ENCODE peak calls at places on chromosomes 11 and 22, in nine cellular contexts. B is body of pancreas; C is ovary; W is cardiac fibroblast; H is BJ; Y is brain microvascular endothelial cell; Q is fibroblast of lung; D is CD8-positive, alpha-beta T cell; O is PC-9. R is an unnamed sample.

GRCh38 chr11:119759324-119759723 is 30.3 kb upstream of the NECTIN1 start:
- DNase-seq in H (no peak), Y (peak), C (no peak), D (no peak), O (peak), Q (peak), B (no peak), W (peak), R (peak)

GRCh38 chr11:45665206-45665932 is at the start of gene CHST1:
- DNase-seq in Q (no peak), B (peak), C (peak), Y (no peak), D (no peak), W (peak), O (peak), H (no peak), R (no peak)

GRCh38 chr11:68677432-68677831 is 6.9 kb upstream of the GAL start:
- DNase-seq in Q (peak), Y (peak), O (peak), H (peak), C (no peak), W (peak), D (no peak), B (peak), R (peak)

GRCh38 chr11:119518746-119519382 is 95.9 kb upstream of the THY1 start:
- DNase-seq in W (peak), O (peak), Y (peak), B (no peak), H (no peak), D (no peak), C (no peak), Q (peak), R (peak)

GRCh38 chr11:47148903-47149535 is 27.7 kb downstream of the ARFGAP2 start:
- DNase-seq in Q (peak), O (no peak), H (no peak), Y (no peak), W (peak), B (peak), D (no peak), C (peak), R (peak)

GRCh38 chr11:17646451-17647145 is 72.8 kb upstream of the MYOD1 start:
- DNase-seq in W (no peak), O (no peak), C (no peak), H (no peak), Y (no peak), B (no peak), Q (no peak), D (no peak), R (no peak)

GRCh38 chr11:125091877-125092664 is 19.4 kb downstream of the TMEM218 start:
- DNase-seq in W (no peak), O (no peak), B (no peak), C (peak), D (peak), H (no peak), Y (no peak), Q (no peak), R (no peak)

GRCh38 chr11:126702987-126703386 is 297.6 kb downstream of the KIRREL3 start:
- DNase-seq in Q (no peak), D (no peak), O (no peak), H (no peak), C (no peak), B (peak), W (no peak), Y (no peak), R (no peak)

GRCh38 chr11:89177691-89178231 is at the start of gene TYR:
- DNase-seq in D (no peak), B (no peak), C (no peak), Q (no peak), O (no peak), H (no peak), Y (no peak), W (no peak), R (no peak)

GRCh38 chr11:35721576-35722341 is 59.2 kb downstream of the TRIM44 start:
- DNase-seq in Q (no peak), H (no peak), W (no peak), O (no peak), Y (no peak), D (no peak), C (no peak), B (no peak), R (no peak)

GRCh38 chr11:110177057-110177397 is 83.8 kb downstream of the ZC3H12C start:
- DNase-seq in H (no peak), C (no peak), W (no peak), Y (no peak), Q (no peak), D (no peak), B (no peak), O (no peak), R (no peak)

GRCh38 chr22:24968066-24968561 is 15.6 kb downstream of the KIAA1671 start:
- DNase-seq in B (no peak), Y (no peak), D (no peak), W (no peak), Q (no peak), O (peak), H (no peak), C (no peak), R (peak)

GRCh38 chr11:17354070-17354924 is 2.7 kb downstream of the NCR3LG1 start:
- DNase-seq in O (peak), W (peak), D (peak), C (no peak), H (peak), Y (peak), B (peak), Q (peak), R (peak)

GRCh38 chr11:12200359-12201015 is 90.1 kb downstream of the MICAL2 start:
- DNase-seq in H (peak), O (peak), B (peak), C (peak), D (no peak), Q (peak), Y (peak), W (peak), R (peak)

GRCh38 chr11:130655308-130655707 is 206.9 kb downstream of the ADAMTS15 start:
- DNase-seq in H (no peak), W (no peak), O (no peak), Q (no peak), D (no peak), Y (no peak), C (no peak), B (no peak), R (no peak)

GRCh38 chr11:64562723-64563351 is 28.2 kb upstream of the SLC22A12 start:
- DNase-seq in B (no peak), W (no peak), Q (no peak), D (no peak), O (no peak), C (no peak), Y (no peak), H (no peak), R (no peak)

GRCh38 chr11:62013266-62014157 is 46.1 kb upstream of the FTH1 start:
- DNase-seq in O (peak), W (peak), H (no peak), C (no peak), D (no peak), Y (no peak), Q (no peak), B (no peak), R (peak)

GRCh38 chr11:107591098-107591445 is at the start of gene ELMOD1:
- DNase-seq in H (no peak), Q (peak), O (peak), D (no peak), B (peak), C (peak), Y (peak), W (peak), R (peak)

GRCh38 chr11:46388619-46389449 is 2.7 kb downstream of the CHRM4 start:
- DNase-seq in Y (no peak), C (no peak), O (no peak), H (no peak), W (no peak), Q (no peak), B (no peak), D (no peak), R (no peak)

GRCh38 chr11:20991471-20991870 is 322.1 kb downstream of the NELL1 start:
- DNase-seq in C (no peak), O (no peak), W (no peak), B (no peak), Q (no peak), H (no peak), Y (no peak), D (no peak), R (no peak)

GRCh38 chr11:22456993-22457748 is 119.0 kb downstream of the SLC17A6 start:
- DNase-seq in Y (no peak), W (no peak), B (peak), C (no peak), Q (no peak), O (peak), H (no peak), D (no peak), R (no peak)

GRCh38 chr11:123062892-123063395 is 1.0 kb upstream of the HSPA8 start:
- DNase-seq in B (no peak), D (no peak), C (no peak), Y (peak), Q (no peak), H (no peak), W (peak), O (no peak), R (peak)

GRCh38 chr11:116065986-116066385 is 561.8 kb upstream of the CADM1 start:
- DNase-seq in Q (no peak), B (no peak), Y (no peak), C (no peak), W (no peak), O (no peak), H (no peak), D (no peak), R (no peak)

GRCh38 chr22:28542980-28543621 is 136.5 kb downstream of the TTC28 start:
- DNase-seq in Y (no peak), H (no peak), W (no peak), Q (no peak), O (no peak), D (no peak), B (no peak), C (no peak), R (no peak)

GRCh38 chr11:2934057-2934550 is 4.9 kb upstream of the PHLDA2 start:
- DNase-seq in H (no peak), Q (no peak), Y (no peak), C (no peak), D (no peak), B (no peak), O (no peak), W (no peak), R (no peak)

GRCh38 chr22:45478108-45478771 is 24.4 kb upstream of the FBLN1 start:
- DNase-seq in D (no peak), O (peak), C (peak), W (peak), B (no peak), H (peak), Y (peak), Q (peak), R (peak)

GRCh38 chr11:69157156-69157821 is 1.6 kb downstream of the SMIM38 start:
- DNase-seq in O (no peak), D (no peak), H (no peak), C (no peak), W (peak), Q (peak), Y (no peak), B (peak), R (peak)

GRCh38 chr11:35798983-35799382 is 136.4 kb downstream of the TRIM44 start:
- DNase-seq in O (no peak), C (no peak), Y (no peak), W (no peak), Q (no peak), D (no peak), B (peak), H (no peak), R (no peak)

GRCh38 chr11:57491371-57492061 is 24.0 kb downstream of the SLC43A1 start:
- DNase-seq in H (no peak), C (no peak), B (peak), W (peak), D (peak), Y (peak), Q (peak), O (no peak), R (no peak)

GRCh38 chr22:37486224-37486845 is at the start of gene MFNG:
- DNase-seq in D (peak), B (peak), O (no peak), C (peak), H (no peak), W (peak), Q (peak), Y (no peak), R (no peak)
- TF ChIP-seq CTCF in D (no peak), B (no peak), O (no peak), C (no peak), H (peak), W (no peak), Q (no peak), Y (peak), R (no peak)

GRCh38 chr11:85827768-85828639 is 17.1 kb upstream of the SYTL2 start:
- DNase-seq in W (peak), O (peak), Q (peak), D (no peak), B (no peak), Y (peak), H (peak), C (no peak), R (peak)
- H3K4me3 ChIP-seq in W (no peak), O (peak), Q (no peak), D (no peak), B (no peak), Y (no peak), H (no peak), C (no peak), R (no peak)

GRCh38 chr11:32333335-32333991 is 101.9 kb downstream of the WT1 start:
- DNase-seq in W (peak), H (no peak), Y (peak), B (peak), C (peak), O (no peak), Q (peak), D (no peak), R (peak)
- TF ChIP-seq CTCF in W (peak), H (peak), Y (peak), B (peak), C (no peak), O (no peak), Q (peak), D (no peak), R (peak)

DNA sequence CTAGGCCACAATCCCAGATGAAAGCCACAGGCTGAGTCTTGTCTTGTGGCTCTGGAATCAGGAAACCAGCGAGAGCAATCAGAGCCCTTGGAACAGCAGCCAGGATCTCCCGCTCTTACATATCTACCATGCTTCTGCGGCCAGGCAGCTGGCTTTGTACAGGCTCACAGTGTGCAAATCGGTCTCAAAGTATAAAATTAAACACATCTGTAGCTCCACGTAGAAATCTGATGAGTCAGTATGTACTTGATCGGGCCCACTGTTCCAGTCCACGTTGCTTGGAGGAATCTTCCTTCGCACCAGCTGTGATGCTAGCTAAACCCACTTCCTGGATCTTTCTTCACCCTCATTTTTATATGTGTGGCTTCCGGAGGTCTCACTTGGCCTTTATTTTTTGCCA is 92.2 kb downstream of the SPON1 start:
- DNase-seq in H (peak), Y (no peak), O (no peak), W (peak), Q (peak), B (peak), C (no peak), D (no peak), R (peak)
- H3K4me3 ChIP-seq in H (no peak), Y (no peak), O (no peak), W (no peak), Q (no peak), B (no peak), C (no peak), D (no peak), R (no peak)

GRCh38 chr11:85540635-85541034 is 86.5 kb downstream of the DLG2 start:
- DNase-seq in D (no peak), O (no peak), H (no peak), W (no peak), Q (no peak), C (peak), Y (no peak), B (no peak), R (no peak)
- TF ChIP-seq CTCF in D (no peak), O (no peak), H (no peak), W (no peak), Q (no peak), C (no peak), Y (peak), B (no peak), R (no peak)

GRCh38 chr11:316891-317291 is 3.1 kb downstream of the IFITM1 start:
- DNase-seq in Y (no peak), Q (no peak), H (no peak), W (no peak), D (no peak), C (no peak), B (no peak), O (no peak), R (no peak)
- H3K4me3 ChIP-seq in Y (no peak), Q (no peak), H (peak), W (no peak), D (peak), C (peak), B (no peak), O (no peak), R (no peak)

R was measured in AG10803.